ENCODE peak calls at places on chromosomes 13 and 19, in seven cellular contexts. W, E, C, I, Z, H and R are unnamed samples.

GRCh38 chr13:38213307-38213706 is 136.3 kb upstream of the UFM1 start:
- DNase-seq in W (no peak), E (no peak), C (peak; percentile 47), I (peak; percentile 67), Z (no peak), H (no peak), R (no peak)

GRCh38 chr13:78193853-78194252 is 275.2 kb upstream of the EDNRB start:
- DNase-seq in W (no peak), E (no peak), C (no peak), I (peak; percentile 89), Z (no peak), H (no peak), R (no peak)

GRCh38 chr19:4069331-4069959 is 2.7 kb upstream of the ZBTB7A start:
- DNase-seq in W (peak; percentile 52), E (no peak), C (no peak), I (no peak), Z (no peak), H (peak; percentile 62), R (peak; percentile 73)

GRCh38 chr13:79405501-79405830 is 589 bp downstream of the RBM26 start:
- DNase-seq in W (peak; percentile 44), E (no peak), C (no peak), I (no peak), Z (no peak), H (no peak), R (no peak)

GRCh38 chr13:50357586-50358118 is 342.4 kb downstream of the KCNRG start:
- DNase-seq in W (no peak), E (no peak), C (peak; percentile 83), I (peak; percentile 92), Z (no peak), H (no peak), R (no peak)

GRCh38 chr13:25378528-25378927 is 6.8 kb downstream of the ATP8A2 start:
- DNase-seq in W (no peak), E (no peak), C (no peak), I (no peak), Z (no peak), H (no peak), R (no peak)

GRCh38 chr13:92538164-92538563 is 688.4 kb upstream of the GPC6 start:
- DNase-seq in W (no peak), E (no peak), C (no peak), I (no peak), Z (no peak), H (no peak), R (no peak)

GRCh38 chr19:34323433-34324204 is 41.4 kb upstream of the GPI start:
- DNase-seq in W (peak; percentile 44), E (no peak), C (no peak), I (no peak), Z (no peak), H (no peak), R (no peak)

GRCh38 chr13:106349080-106349841 is 186.2 kb downstream of the EFNB2 start:
- DNase-seq in W (peak; percentile 62), E (peak; percentile 86), C (peak; percentile 30), I (peak; percentile 89), Z (no peak), H (peak; percentile 69), R (peak; percentile 71)

GRCh38 chr13:111410232-111411021 is 90.0 kb downstream of the TEX29 start:
- DNase-seq in W (no peak), E (no peak), C (no peak), I (no peak), Z (no peak), H (peak; percentile 14), R (no peak)

GRCh38 chr19:1608414-1609391 is 3.4 kb upstream of the UQCR11 start:
- DNase-seq in W (peak; percentile 36), E (no peak), C (no peak), I (peak; percentile 12), Z (no peak), H (no peak), R (no peak)

GRCh38 chr13:27489456-27489855 is 39.1 kb upstream of the MTIF3 start:
- DNase-seq in W (no peak), E (peak; percentile 7), C (no peak), I (no peak), Z (no peak), H (no peak), R (no peak)

GRCh38 chr13:113935523-113935922 is 38.4 kb downstream of the C13orf46 start:
- DNase-seq in W (no peak), E (peak; percentile 66), C (no peak), I (no peak), Z (no peak), H (no peak), R (no peak)

GRCh38 chr19:34975056-34975455 is 11.0 kb upstream of the ZNF792 start:
- DNase-seq in W (no peak), E (peak; percentile 70), C (no peak), I (no peak), Z (no peak), H (peak; percentile 31), R (peak; percentile 70)

GRCh38 chr19:31349160-31349881 is at the start of gene TSHZ3:
- DNase-seq in W (peak; percentile 85), E (peak; percentile 95), C (peak; percentile 59), I (peak; percentile 32), Z (no peak), H (peak; percentile 72), R (peak; percentile 65)

GRCh38 chr13:100063333-100063732 is 25.6 kb upstream of the PCCA start:
- DNase-seq in W (no peak), E (no peak), C (no peak), I (no peak), Z (no peak), H (no peak), R (no peak)

GRCh38 chr19:55373993-55374757 is 2.5 kb upstream of the TMEM190 start:
- DNase-seq in W (no peak), E (no peak), C (no peak), I (peak; percentile 85), Z (no peak), H (no peak), R (no peak)

GRCh38 chr19:52535831-52536800 is 8.6 kb downstream of the ZNF808 start:
- DNase-seq in W (peak; percentile 97), E (peak; percentile 97), C (peak; percentile 66), I (peak; percentile 70), Z (peak; percentile 5), H (peak; percentile 82), R (peak; percentile 86)

GRCh38 chr13:97422118-97423054 is 11.6 kb upstream of the RAP2A start:
- DNase-seq in W (no peak), E (no peak), C (no peak), I (no peak), Z (no peak), H (no peak), R (peak; percentile 11)

GRCh38 chr13:104043184-104043583 is 977.0 kb upstream of the SLC10A2 start:
- DNase-seq in W (no peak), E (no peak), C (no peak), I (peak; percentile 28), Z (no peak), H (no peak), R (no peak)

GRCh38 chr13:32938907-32939306 is 77.3 kb upstream of the KL start:
- DNase-seq in W (no peak), E (no peak), C (peak; percentile 73), I (peak; percentile 85), Z (no peak), H (no peak), R (no peak)

GRCh38 chr19:56671613-56671994 is at the start of gene ZNF835:
- DNase-seq in W (peak; percentile 70), E (peak; percentile 96), C (peak; percentile 40), I (peak; percentile 80), Z (peak; percentile 90), H (peak; percentile 87), R (peak; percentile 81)

GRCh38 chr19:3682741-3683404 is 17.4 kb downstream of the PIP5K1C start:
- DNase-seq in W (no peak), E (no peak), C (peak; percentile 68), I (no peak), Z (no peak), H (no peak), R (no peak)

GRCh38 chr13:106919638-106920037 is 351.7 kb upstream of the ARGLU1 start:
- DNase-seq in W (peak; percentile 26), E (no peak), C (peak; percentile 89), I (no peak), Z (no peak), H (no peak), R (no peak)

GRCh38 chr19:10836478-10837325 is 690 bp upstream of the TMED1 start:
- DNase-seq in W (peak; percentile 83), E (peak; percentile 96), C (no peak), I (peak; percentile 87), Z (peak; percentile 88), H (peak; percentile 86), R (peak; percentile 87)

GRCh38 chr13:109918179-109918651 is 131.8 kb upstream of the IRS2 start:
- DNase-seq in W (no peak), E (no peak), C (peak; percentile 32), I (peak; percentile 44), Z (no peak), H (no peak), R (no peak)

GRCh38 chr19:49923055-49924003 is 5.7 kb upstream of the ATF5 start:
- DNase-seq in W (no peak), E (no peak), C (no peak), I (no peak), Z (no peak), H (peak; percentile 46), R (no peak)

GRCh38 chr19:43759515-43759914 is 4.8 kb upstream of the SMG9 start:
- DNase-seq in W (peak; percentile 59), E (no peak), C (peak; percentile 85), I (no peak), Z (no peak), H (no peak), R (no peak)

GRCh38 chr13:70108276-70108845 is at the start of gene KLHL1:
- DNase-seq in W (peak; percentile 20), E (no peak), C (no peak), I (peak; percentile 9), Z (no peak), H (no peak), R (no peak)

GRCh38 chr13:98443329-98443728 is 133.6 kb downstream of the STK24 start:
- DNase-seq in W (no peak), E (peak; percentile 94), C (peak; percentile 78), I (peak; percentile 91), Z (no peak), H (no peak), R (no peak)

GRCh38 chr19:43997631-43998290 is 5.0 kb upstream of the ZNF230 start:
- DNase-seq in W (peak; percentile 28), E (no peak), C (peak; percentile 9), I (no peak), Z (no peak), H (no peak), R (no peak)

GRCh38 chr19:34186205-34186604 is 13.9 kb downstream of the LSM14A start:
- DNase-seq in W (no peak), E (no peak), C (no peak), I (no peak), Z (no peak), H (no peak), R (no peak)

GRCh38 chr19:34597596-34597995 is 79.4 kb downstream of the SCGB2B2 start:
- DNase-seq in W (no peak), E (no peak), C (no peak), I (no peak), Z (no peak), H (no peak), R (no peak)

GRCh38 chr19:13765395-13766094 is 1.2 kb downstream of the MRI1 start:
- DNase-seq in W (peak; percentile 52), E (no peak), C (no peak), I (no peak), Z (no peak), H (no peak), R (no peak)

GRCh38 chr19:48490980-48491792 is 20.4 kb downstream of the LMTK3 start:
- DNase-seq in W (peak; percentile 88), E (no peak), C (no peak), I (peak; percentile 74), Z (no peak), H (peak; percentile 66), R (peak; percentile 52)

GRCh38 chr13:101398920-101399319 is 17.4 kb downstream of the NALCN start:
- DNase-seq in W (no peak), E (no peak), C (peak; percentile 85), I (peak; percentile 69), Z (no peak), H (no peak), R (no peak)

GRCh38 chr13:90928109-90928508 is 419.4 kb upstream of the MIR17HG start:
- DNase-seq in W (no peak), E (no peak), C (no peak), I (peak; percentile 9), Z (no peak), H (no peak), R (no peak)

GRCh38 chr19:5850743-5851293 is 431 bp downstream of the FUT3 start:
- DNase-seq in W (no peak), E (no peak), C (peak; percentile 53), I (peak; percentile 64), Z (no peak), H (peak; percentile 66), R (peak; percentile 56)